ENCODE peak calls at places on chromosomes 3 and 15, in eight cellular contexts. C is RWPE1, O is lung, L is neural crest cell, D is progenitor cell of endocrine pancreas, Y is mesothelial cell of epicardium, V is cardiac muscle cell, A is stomach. S is an unnamed sample.

GRCh38 chr3:3309836-3310235 is 130.3 kb upstream of the CRBN start:
- DNase-seq in C (no peak), O (no peak), L (no peak), D (no peak), Y (no peak), V (no peak), A (no peak), S (no peak)

GRCh38 chr15:36599824-36600365 is 20.5 kb downstream of the CDIN1 start:
- DNase-seq in C (no peak), O (no peak), L (no peak), D (no peak), Y (no peak), V (no peak), A (no peak), S (no peak)

GRCh38 chr3:99952306-99952705 is 134.6 kb downstream of the CMSS1 start:
- DNase-seq in C (no peak), O (no peak), L (no peak), D (no peak), Y (no peak), V (no peak), A (no peak), S (no peak)

GRCh38 chr15:25701716-25702465 is 161.2 kb downstream of the ATP10A start:
- DNase-seq in C (no peak), O (no peak), L (no peak), D (no peak), Y (no peak), V (no peak), A (no peak), S (no peak)

GRCh38 chr15:37773111-37773860 is 161.2 kb upstream of the TMCO5A start:
- DNase-seq in C (no peak), O (no peak), L (no peak), D (no peak), Y (no peak), V (no peak), A (no peak), S (no peak)

GRCh38 chr3:194582196-194582905 is 50.9 kb downstream of the TMEM44 start:
- DNase-seq in C (no peak), O (no peak), L (no peak), D (no peak), Y (no peak), V (no peak), A (no peak), S (no peak)

GRCh38 chr15:90097475-90097874 is 4.8 kb downstream of the IDH2 start:
- DNase-seq in C (no peak), O (no peak), L (no peak), D (no peak), Y (no peak), V (no peak), A (no peak), S (no peak)

GRCh38 chr3:127589600-127590281 is 792 bp downstream of the TPRA1 start:
- DNase-seq in C (no peak), O (no peak), L (peak), D (peak), Y (peak), V (peak), A (no peak), S (no peak)

GRCh38 chr3:179794355-179794754 is 141.5 kb downstream of the USP13 start:
- DNase-seq in C (no peak), O (no peak), L (no peak), D (no peak), Y (no peak), V (peak), A (no peak), S (no peak)

GRCh38 chr3:133895208-133896001 is at the start of gene RAB6B:
- DNase-seq in C (peak), O (peak), L (peak), D (peak), Y (peak), V (peak), A (no peak), S (peak)

GRCh38 chr15:61598655-61599054 is 369.6 kb upstream of the RORA start:
- DNase-seq in C (no peak), O (no peak), L (no peak), D (no peak), Y (no peak), V (no peak), A (no peak), S (no peak)

GRCh38 chr15:40276927-40277326 is 5.9 kb downstream of the ANKRD63 start:
- DNase-seq in C (no peak), O (no peak), L (no peak), D (no peak), Y (no peak), V (no peak), A (no peak), S (no peak)

GRCh38 chr3:153669527-153669926 is 451.7 kb upstream of the ARHGEF26 start:
- DNase-seq in C (no peak), O (no peak), L (no peak), D (no peak), Y (no peak), V (no peak), A (no peak), S (no peak)

GRCh38 chr15:52857937-52858336 is 67.8 kb upstream of the ONECUT1 start:
- DNase-seq in C (peak), O (no peak), L (no peak), D (no peak), Y (no peak), V (no peak), A (no peak), S (no peak)

GRCh38 chr3:42803800-42804112 is 534 bp downstream of the HIGD1A start:
- DNase-seq in C (peak), O (no peak), L (no peak), D (peak), Y (no peak), V (peak), A (peak), S (peak)

GRCh38 chr15:73822998-73823397 is 50.4 kb upstream of the TBC1D21 start:
- DNase-seq in C (peak), O (no peak), L (peak), D (no peak), Y (no peak), V (peak), A (no peak), S (peak)

GRCh38 chr3:106241593-106241992 is 372.8 kb upstream of the CBLB start:
- DNase-seq in C (no peak), O (no peak), L (no peak), D (no peak), Y (no peak), V (no peak), A (no peak), S (no peak)

GRCh38 chr15:66802087-66803001 is 100.3 kb downstream of the SMAD6 start:
- DNase-seq in C (peak), O (no peak), L (no peak), D (no peak), Y (no peak), V (no peak), A (no peak), S (no peak)

GRCh38 chr15:74788716-74789151 is 6.9 kb downstream of the CSK start:
- DNase-seq in C (no peak), O (no peak), L (no peak), D (no peak), Y (no peak), V (no peak), A (no peak), S (no peak)

GRCh38 chr3:101279765-101280385 is 40.5 kb downstream of the IMPG2 start:
- DNase-seq in C (no peak), O (no peak), L (no peak), D (no peak), Y (no peak), V (peak), A (no peak), S (no peak)

GRCh38 chr3:159448902-159449301 is 539.7 kb upstream of the IL12A start:
- DNase-seq in C (no peak), O (no peak), L (no peak), D (no peak), Y (no peak), V (no peak), A (no peak), S (no peak)

GRCh38 chr3:117045143-117045542 is 335.6 kb downstream of the TUSC7 start:
- DNase-seq in C (no peak), O (no peak), L (no peak), D (no peak), Y (no peak), V (peak), A (no peak), S (no peak)

GRCh38 chr3:110902453-110903085 is 169.0 kb upstream of the NECTIN3 start:
- DNase-seq in C (no peak), O (no peak), L (no peak), D (no peak), Y (no peak), V (no peak), A (peak), S (no peak)

GRCh38 chr3:17752441-17752840 is 10.0 kb upstream of the TBC1D5 start:
- DNase-seq in C (no peak), O (no peak), L (no peak), D (no peak), Y (no peak), V (no peak), A (no peak), S (no peak)

GRCh38 chr15:33242669-33243191 is 48.2 kb upstream of the FMN1 start:
- DNase-seq in C (no peak), O (no peak), L (no peak), D (no peak), Y (no peak), V (peak), A (no peak), S (peak)

GRCh38 chr3:41836360-41837134 is 125.4 kb downstream of the ULK4 start:
- DNase-seq in C (no peak), O (no peak), L (no peak), D (no peak), Y (no peak), V (no peak), A (peak), S (no peak)

GRCh38 chr3:35505181-35505580 is 134.1 kb upstream of the ARPP21 start:
- DNase-seq in C (no peak), O (no peak), L (peak), D (peak), Y (peak), V (peak), A (peak), S (no peak)

GRCh38 chr3:193590088-193590856 is 2.7 kb upstream of the OPA1 start:
- DNase-seq in C (peak), O (no peak), L (no peak), D (no peak), Y (no peak), V (no peak), A (no peak), S (no peak)

GRCh38 chr15:42171122-42171521 is 14.7 kb upstream of the PLA2G4F start:
- DNase-seq in C (no peak), O (no peak), L (no peak), D (no peak), Y (no peak), V (no peak), A (no peak), S (no peak)

GRCh38 chr3:98980915-98981596 is 79.6 kb upstream of the DCBLD2 start:
- DNase-seq in C (no peak), O (no peak), L (no peak), D (no peak), Y (no peak), V (no peak), A (no peak), S (no peak)

GRCh38 chr15:47431501-47431900 is 285.8 kb upstream of the SEMA6D start:
- DNase-seq in C (no peak), O (no peak), L (no peak), D (no peak), Y (no peak), V (no peak), A (no peak), S (no peak)

GRCh38 chr15:82874961-82875360 is 65.5 kb downstream of the WHAMM start:
- DNase-seq in C (no peak), O (no peak), L (no peak), D (no peak), Y (no peak), V (no peak), A (peak), S (no peak)

GRCh38 chr3:38454884-38455638 is 1.4 kb downstream of the ACVR2B start:
- DNase-seq in C (peak), O (peak), L (peak), D (peak), Y (peak), V (peak), A (peak), S (peak)

GRCh38 chr3:38453914-38454178 is 156 bp downstream of the ACVR2B start:
- DNase-seq in C (no peak), O (no peak), L (no peak), D (no peak), Y (no peak), V (no peak), A (no peak), S (no peak)

GRCh38 chr3:38455639-38456430 is 2.1 kb downstream of the ACVR2B start:
- DNase-seq in C (no peak), O (no peak), L (no peak), D (no peak), Y (no peak), V (peak), A (no peak), S (no peak)

GRCh38 chr3:38453075-38453913 is at the start of gene ACVR2B:
- DNase-seq in C (peak), O (peak), L (peak), D (peak), Y (peak), V (peak), A (peak), S (peak)

DNA sequence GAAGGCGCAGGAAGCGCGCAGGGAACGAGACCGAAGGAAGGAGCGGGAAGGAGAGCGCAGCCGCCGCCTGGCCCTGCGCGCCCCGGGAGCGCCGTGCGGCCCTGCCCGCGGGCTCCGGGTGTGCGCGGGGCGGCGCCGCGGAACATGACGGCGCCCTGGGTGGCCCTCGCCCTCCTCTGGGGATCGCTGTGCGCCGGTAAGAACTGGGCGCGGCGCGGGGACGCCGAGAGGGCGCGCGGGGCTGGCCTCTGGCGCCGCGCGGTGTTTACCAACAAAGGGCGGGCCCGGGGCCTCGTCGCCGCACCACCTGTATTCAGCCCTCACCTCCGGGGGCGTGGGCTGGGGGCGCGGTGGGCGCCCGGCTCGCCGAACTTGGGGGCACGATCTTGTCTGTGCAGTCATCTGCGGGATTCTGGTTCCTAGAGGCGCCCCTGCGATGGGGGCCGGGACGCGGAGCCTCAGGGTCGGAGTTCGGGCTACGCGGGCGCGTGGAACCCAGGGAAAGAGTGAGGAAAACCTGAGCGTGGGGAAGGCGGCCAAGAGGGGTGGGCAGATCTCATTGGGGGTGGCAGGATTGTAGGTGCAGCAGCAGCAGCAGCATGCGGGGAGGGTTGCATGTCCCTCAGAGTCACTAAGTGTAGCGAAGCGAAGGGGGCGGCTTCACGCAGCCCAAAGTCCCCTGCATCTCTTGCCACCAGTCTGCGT is 641 bp downstream of the ACVR2B start:
- DNase-seq in C (peak), O (no peak), L (peak), D (peak), Y (peak), V (peak), A (peak), S (peak)
- TF ChIP-seq CTCF in C (no peak), O (no peak), L (no peak), D (no peak), Y (no peak), V (no peak), A (no peak), S (no peak)

GRCh38 chr3:10768995-10769394 is 47.0 kb upstream of the SLC6A11 start:
- DNase-seq in C (no peak), O (no peak), L (no peak), D (no peak), Y (no peak), V (no peak), A (no peak), S (no peak)

GRCh38 chr3:10771486-10772225 is 44.4 kb upstream of the SLC6A11 start:
- DNase-seq in C (peak), O (no peak), L (no peak), D (no peak), Y (no peak), V (no peak), A (no peak), S (no peak)

GRCh38 chr3:10772230-10773161 is 43.5 kb upstream of the SLC6A11 start:
- DNase-seq in C (peak), O (no peak), L (no peak), D (no peak), Y (no peak), V (no peak), A (no peak), S (peak)

GRCh38 chr3:10770981-10771380 is 45.0 kb upstream of the SLC6A11 start:
- DNase-seq in C (no peak), O (no peak), L (no peak), D (no peak), Y (no peak), V (no peak), A (no peak), S (no peak)

DNA sequence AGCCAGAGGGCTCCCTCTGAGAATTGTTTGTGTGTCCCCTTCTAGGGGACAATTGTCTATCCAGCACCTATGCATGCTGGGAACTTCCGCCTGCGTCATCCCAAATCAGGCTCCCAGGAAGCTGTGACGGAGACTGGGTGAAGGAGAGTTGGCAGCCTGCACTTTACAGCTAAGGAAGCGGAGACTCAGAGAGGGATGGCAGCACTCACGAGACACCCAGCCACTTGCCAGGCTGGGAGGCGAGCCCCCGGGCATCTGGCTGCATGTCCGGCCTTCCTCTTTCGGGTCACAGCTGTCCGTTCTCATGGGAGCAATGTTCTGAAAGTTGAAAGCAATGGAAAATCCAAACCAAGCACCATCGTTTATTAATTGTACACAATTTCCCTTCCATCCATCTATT is 45.5 kb upstream of the SLC6A11 start:
- DNase-seq in C (no peak), O (no peak), L (no peak), D (no peak), Y (no peak), V (no peak), A (no peak), S (no peak)
- TF ChIP-seq CTCF in C (no peak), O (no peak), L (no peak), D (no peak), Y (no peak), V (no peak), A (no peak), S (no peak)

GRCh38 chr15:70212288-70212962 is 114.7 kb upstream of the TLE3 start:
- DNase-seq in C (no peak), O (peak), L (no peak), D (no peak), Y (no peak), V (peak), A (no peak), S (no peak)

GRCh38 chr15:70210076-70210475 is 112.4 kb upstream of the TLE3 start:
- DNase-seq in C (no peak), O (no peak), L (no peak), D (no peak), Y (no peak), V (no peak), A (no peak), S (no peak)

GRCh38 chr15:70208332-70208731 is 110.6 kb upstream of the TLE3 start:
- DNase-seq in C (no peak), O (no peak), L (no peak), D (no peak), Y (no peak), V (no peak), A (no peak), S (no peak)

GRCh38 chr15:70209499-70209898 is 111.8 kb upstream of the TLE3 start:
- DNase-seq in C (no peak), O (no peak), L (no peak), D (no peak), Y (no peak), V (no peak), A (no peak), S (no peak)

GRCh38 chr15:70210538-70210937 is 112.8 kb upstream of the TLE3 start:
- DNase-seq in C (no peak), O (no peak), L (no peak), D (no peak), Y (no peak), V (no peak), A (no peak), S (no peak)
- TF ChIP-seq CTCF in C (no peak), O (no peak), L (no peak), D (no peak), Y (no peak), V (peak), A (no peak), S (no peak)

GRCh38 chr3:32238816-32239637 is 547 bp downstream of the CMTM8 start:
- DNase-seq in C (peak), O (peak), L (peak), D (peak), Y (peak), V (peak), A (peak), S (peak)
- TF ChIP-seq CTCF in C (no peak), O (no peak), L (no peak), D (no peak), Y (no peak), V (no peak), A (no peak), S (no peak)

DNA sequence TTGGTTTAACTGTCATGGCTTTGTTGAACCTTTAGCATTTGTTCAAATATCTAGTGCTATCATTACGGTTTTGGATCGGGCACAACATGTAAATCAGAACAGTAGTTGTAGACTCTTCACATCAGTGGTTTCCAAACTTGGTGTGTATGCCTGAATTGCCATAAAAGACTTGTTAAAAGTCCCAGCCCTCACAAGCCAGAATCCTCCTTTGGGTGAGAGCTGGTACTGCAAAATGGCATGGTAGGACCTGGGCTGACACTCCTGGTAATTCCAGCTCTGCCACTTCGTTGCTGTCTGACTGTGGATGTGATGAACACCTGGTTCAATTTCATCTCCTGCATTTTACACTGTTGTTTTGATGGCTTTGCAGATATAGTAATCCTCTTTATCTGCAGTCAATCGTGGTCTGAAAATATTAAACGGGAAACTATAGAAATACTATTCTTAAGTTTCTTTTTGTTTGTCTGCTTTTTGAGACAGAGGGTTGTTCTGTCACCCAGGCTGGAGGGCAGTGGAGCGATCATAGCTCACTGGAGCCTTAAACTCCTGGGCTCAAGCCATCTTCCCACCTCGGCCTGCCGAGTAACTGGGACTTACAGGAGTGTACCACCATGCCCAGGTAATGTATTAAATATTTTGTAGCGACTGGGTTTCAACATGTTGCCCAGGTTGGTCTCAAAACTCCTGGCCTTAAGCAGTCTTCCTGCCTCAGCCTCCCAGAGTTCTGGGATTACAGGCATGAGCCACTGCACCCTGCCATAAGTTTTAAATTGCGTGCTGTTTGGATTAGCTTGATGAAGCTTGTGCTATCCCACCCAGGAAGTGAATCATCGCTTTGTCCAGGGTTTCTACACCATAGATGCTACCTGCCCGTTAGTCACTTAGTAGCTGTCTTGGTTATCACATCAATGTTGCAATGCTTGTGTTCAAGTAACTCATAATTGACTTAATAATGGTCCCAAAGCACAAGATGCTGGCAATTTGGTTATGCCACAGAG is 61.6 kb downstream of the RAB7A start:
- DNase-seq in C (peak), O (no peak), L (peak), D (no peak), Y (no peak), V (no peak), A (no peak), S (peak)
- TF ChIP-seq CTCF in C (no peak), O (no peak), L (peak), D (peak), Y (peak), V (peak), A (no peak), S (peak)

GRCh38 chr3:174620138-174620537 is 239.0 kb upstream of the NAALADL2 start:
- DNase-seq in C (peak), O (no peak), L (no peak), D (no peak), Y (no peak), V (no peak), A (no peak), S (no peak)
- TF ChIP-seq CTCF in C (peak), O (no peak), L (peak), D (peak), Y (peak), V (peak), A (no peak), S (peak)

S was measured in endothelial cell.